ENCODE peak calls at places on chromosomes 12 and 14, in four cellular contexts. One of them, this sample, is unnamed.

GRCh38 chr12:110107369-110108281 is 16.5 kb upstream of the IFT81 start:
- DNase-seq in K562: peak
- DNase-seq in H1: no peak
- DNase-seq in HepG2: peak
- DNase-seq in this sample: no peak

GRCh38 chr14:44649056-44649455 is 142.0 kb upstream of the FSCB start:
- DNase-seq in K562: no peak
- DNase-seq in H1: no peak
- DNase-seq in HepG2: no peak
- DNase-seq in this sample: no peak

GRCh38 chr12:82608706-82609105 is 78.0 kb upstream of the TMTC2 start:
- DNase-seq in K562: no peak
- DNase-seq in H1: no peak
- DNase-seq in HepG2: no peak
- DNase-seq in this sample: no peak

GRCh38 chr14:56751471-56751870 is 58.8 kb downstream of the OTX2 start:
- DNase-seq in K562: no peak
- DNase-seq in H1: no peak
- DNase-seq in HepG2: no peak
- DNase-seq in this sample: no peak

GRCh38 chr12:5000658-5001390 is 42.9 kb upstream of the KCNA5 start:
- DNase-seq in K562: no peak
- DNase-seq in H1: no peak
- DNase-seq in HepG2: no peak
- DNase-seq in this sample: no peak

GRCh38 chr14:60189923-60190840 is 25.0 kb upstream of the DHRS7 start:
- DNase-seq in K562: no peak
- DNase-seq in H1: no peak
- DNase-seq in HepG2: no peak
- DNase-seq in this sample: no peak

GRCh38 chr12:51307655-51308593 is 16.1 kb downstream of the BIN2 start:
- DNase-seq in K562: peak
- DNase-seq in H1: no peak
- DNase-seq in HepG2: no peak
- DNase-seq in this sample: no peak

GRCh38 chr12:17278946-17279345 is 673.0 kb upstream of the LMO3 start:
- DNase-seq in K562: no peak
- DNase-seq in H1: no peak
- DNase-seq in HepG2: no peak
- DNase-seq in this sample: no peak

GRCh38 chr14:106268013-106268727 is 741.8 kb downstream of the TMEM121 start:
- DNase-seq in K562: peak
- DNase-seq in H1: no peak
- DNase-seq in HepG2: no peak
- DNase-seq in this sample: no peak

GRCh38 chr14:24848427-24848826 is 201.5 kb downstream of the STXBP6 start:
- DNase-seq in K562: no peak
- DNase-seq in H1: no peak
- DNase-seq in HepG2: no peak
- DNase-seq in this sample: no peak

GRCh38 chr12:103830730-103831320 is 10.2 kb downstream of the NT5DC3 start:
- DNase-seq in K562: no peak
- DNase-seq in H1: no peak
- DNase-seq in HepG2: no peak
- DNase-seq in this sample: no peak

GRCh38 chr12:15705606-15706005 is 83.6 kb downstream of the EPS8 start:
- DNase-seq in K562: no peak
- DNase-seq in H1: no peak
- DNase-seq in HepG2: no peak
- DNase-seq in this sample: no peak

GRCh38 chr12:12804432-12804886 is 8.7 kb upstream of the DDX47 start:
- DNase-seq in K562: no peak
- DNase-seq in H1: no peak
- DNase-seq in HepG2: peak
- DNase-seq in this sample: no peak

GRCh38 chr14:59829941-59830734 is 40.4 kb downstream of the RTN1 start:
- DNase-seq in K562: no peak
- DNase-seq in H1: no peak
- DNase-seq in HepG2: no peak
- DNase-seq in this sample: no peak

GRCh38 chr12:21337453-21337852 is 2.7 kb upstream of the SLCO1A2 start:
- DNase-seq in K562: no peak
- DNase-seq in H1: no peak
- DNase-seq in HepG2: no peak
- DNase-seq in this sample: no peak

GRCh38 chr14:39091716-39092115 is 11.3 kb downstream of the SEC23A start:
- DNase-seq in K562: no peak
- DNase-seq in H1: no peak
- DNase-seq in HepG2: no peak
- DNase-seq in this sample: no peak

GRCh38 chr12:124480469-124481256 is 86.7 kb downstream of the NCOR2 start:
- DNase-seq in K562: peak
- DNase-seq in H1: no peak
- DNase-seq in HepG2: peak
- DNase-seq in this sample: peak

GRCh38 chr12:19915392-19916192 is 452.7 kb upstream of the PDE3A start:
- DNase-seq in K562: no peak
- DNase-seq in H1: no peak
- DNase-seq in HepG2: no peak
- DNase-seq in this sample: no peak

GRCh38 chr14:95507701-95508103 is 8.7 kb downstream of the SYNE3 start:
- DNase-seq in K562: no peak
- DNase-seq in H1: no peak
- DNase-seq in HepG2: no peak
- DNase-seq in this sample: peak

GRCh38 chr14:75497191-75497590 is 25.1 kb upstream of the BATF start:
- DNase-seq in K562: peak
- DNase-seq in H1: peak
- DNase-seq in HepG2: no peak
- DNase-seq in this sample: no peak

GRCh38 chr12:101013993-101014392 is 196.0 kb downstream of the SLC5A8 start:
- DNase-seq in K562: no peak
- DNase-seq in H1: no peak
- DNase-seq in HepG2: no peak
- DNase-seq in this sample: no peak

GRCh38 chr12:113766880-113767878 is 198.9 kb downstream of the RBM19 start:
- DNase-seq in K562: no peak
- DNase-seq in H1: no peak
- DNase-seq in HepG2: peak
- DNase-seq in this sample: no peak

GRCh38 chr12:1705774-1706173 is 14.9 kb downstream of the ADIPOR2 start:
- DNase-seq in K562: no peak
- DNase-seq in H1: no peak
- DNase-seq in HepG2: no peak
- DNase-seq in this sample: no peak

GRCh38 chr12:49342914-49343731 is 3.6 kb upstream of the DNAJC22 start:
- DNase-seq in K562: peak
- DNase-seq in H1: no peak
- DNase-seq in HepG2: no peak
- DNase-seq in this sample: no peak

GRCh38 chr14:80959448-80960006 is 4.1 kb downstream of the TSHR start:
- DNase-seq in K562: no peak
- DNase-seq in H1: no peak
- DNase-seq in HepG2: no peak
- DNase-seq in this sample: peak

GRCh38 chr12:105561981-105562726 is 231.7 kb downstream of the C12orf75 start:
- DNase-seq in K562: no peak
- DNase-seq in H1: no peak
- DNase-seq in HepG2: no peak
- DNase-seq in this sample: no peak

GRCh38 chr12:76123301-76124212 is 39.1 kb upstream of the NAP1L1 start:
- DNase-seq in K562: no peak
- DNase-seq in H1: no peak
- DNase-seq in HepG2: no peak
- DNase-seq in this sample: no peak

GRCh38 chr14:50530358-50530757 is 2.0 kb downstream of the MAP4K5 start:
- DNase-seq in K562: no peak
- DNase-seq in H1: no peak
- DNase-seq in HepG2: no peak
- DNase-seq in this sample: no peak

GRCh38 chr12:120235369-120236123 is 30.0 kb downstream of the PXN start:
- DNase-seq in K562: peak
- DNase-seq in H1: no peak
- DNase-seq in HepG2: no peak
- DNase-seq in this sample: no peak

GRCh38 chr12:49963976-49964815 is 2.5 kb downstream of the AQP5 start:
- DNase-seq in K562: no peak
- DNase-seq in H1: no peak
- DNase-seq in HepG2: no peak
- DNase-seq in this sample: no peak

GRCh38 chr14:105537580-105538474 is 11.4 kb downstream of the TMEM121 start:
- DNase-seq in K562: peak
- DNase-seq in H1: peak
- DNase-seq in HepG2: no peak
- DNase-seq in this sample: peak

GRCh38 chr12:84056-84455 is 17.5 kb downstream of the IQSEC3 start:
- DNase-seq in K562: no peak
- DNase-seq in H1: no peak
- DNase-seq in HepG2: no peak
- DNase-seq in this sample: no peak

DNA sequence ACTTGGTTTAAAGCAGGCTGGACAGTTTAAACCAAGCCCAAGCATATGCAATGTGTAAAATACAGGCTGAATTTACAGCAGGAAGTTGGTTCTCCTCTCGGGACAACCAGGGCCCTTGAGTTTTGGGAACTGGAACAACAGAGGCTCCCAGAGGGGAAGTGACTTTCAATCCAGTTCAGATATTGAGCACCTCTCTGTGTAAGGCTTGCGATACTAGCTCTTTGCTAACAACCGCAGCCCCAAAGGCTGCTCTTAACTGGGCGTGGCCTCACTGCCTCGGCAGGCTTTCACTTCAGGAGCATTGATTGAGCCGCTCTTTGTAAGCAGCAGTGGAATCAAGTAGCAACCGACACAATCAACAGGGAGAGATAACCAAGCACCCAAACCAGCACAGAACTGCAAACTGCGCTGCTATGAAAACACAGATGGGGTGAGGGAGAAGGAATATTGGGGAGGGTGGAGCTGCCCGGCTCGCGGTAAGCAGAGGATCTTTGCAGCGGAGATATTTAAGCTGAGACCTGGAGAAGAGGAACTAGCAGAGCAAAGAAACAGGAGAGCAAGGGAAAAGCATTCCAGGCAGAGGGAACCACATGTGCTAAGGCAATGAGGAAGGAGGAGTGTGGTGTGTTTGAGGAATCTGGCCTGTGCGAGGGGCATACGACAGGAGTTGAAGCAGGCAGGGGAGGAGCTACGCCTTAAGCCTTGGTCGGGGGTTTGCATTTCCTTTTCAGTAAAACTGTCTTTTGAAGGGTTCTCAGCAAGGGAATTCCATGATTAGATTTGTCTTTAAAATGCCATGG is 17.3 kb upstream of the YY1 start:
- DNase-seq in K562: peak
- DNase-seq in H1: peak
- DNase-seq in HepG2: peak
- DNase-seq in this sample: peak
- TF ChIP-seq TAF1 in K562: no peak
- TF ChIP-seq TAF1 in H1: peak
- TF ChIP-seq TAF1 in HepG2: peak
- TF ChIP-seq TAF1 in this sample: no peak

DNA sequence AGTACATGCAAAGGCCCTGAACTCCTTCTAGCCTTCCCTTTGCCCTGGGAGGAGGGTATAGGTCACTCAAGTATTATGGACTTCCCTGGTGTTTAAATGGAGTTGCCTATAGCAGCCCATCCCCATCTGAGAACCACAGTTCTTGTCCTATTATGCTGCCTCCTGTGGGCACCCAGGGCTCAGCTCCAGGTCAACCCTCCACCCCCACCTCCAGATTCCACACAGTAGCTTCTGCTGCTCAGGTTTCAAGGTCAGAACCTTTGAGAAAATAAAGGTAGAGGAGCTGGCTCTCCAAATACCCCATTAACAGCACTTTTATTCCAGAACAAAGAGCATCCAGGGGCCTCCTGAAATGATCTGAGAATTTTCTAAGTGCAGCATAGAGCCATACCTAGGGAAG is 57.4 kb downstream of the ACTN1 start:
- DNase-seq in K562: no peak
- DNase-seq in H1: no peak
- DNase-seq in HepG2: peak
- DNase-seq in this sample: no peak
- TF ChIP-seq TAF1 in K562: no peak
- TF ChIP-seq TAF1 in H1: no peak
- TF ChIP-seq TAF1 in HepG2: no peak
- TF ChIP-seq TAF1 in this sample: no peak

GRCh38 chr14:36238666-36239363 is 62.3 kb upstream of the PTCSC3 start:
- DNase-seq in K562: no peak
- DNase-seq in H1: no peak
- DNase-seq in HepG2: no peak
- DNase-seq in this sample: no peak
- TF ChIP-seq TAF1 in K562: no peak
- TF ChIP-seq TAF1 in H1: no peak
- TF ChIP-seq TAF1 in HepG2: no peak
- TF ChIP-seq TAF1 in this sample: no peak

DNA sequence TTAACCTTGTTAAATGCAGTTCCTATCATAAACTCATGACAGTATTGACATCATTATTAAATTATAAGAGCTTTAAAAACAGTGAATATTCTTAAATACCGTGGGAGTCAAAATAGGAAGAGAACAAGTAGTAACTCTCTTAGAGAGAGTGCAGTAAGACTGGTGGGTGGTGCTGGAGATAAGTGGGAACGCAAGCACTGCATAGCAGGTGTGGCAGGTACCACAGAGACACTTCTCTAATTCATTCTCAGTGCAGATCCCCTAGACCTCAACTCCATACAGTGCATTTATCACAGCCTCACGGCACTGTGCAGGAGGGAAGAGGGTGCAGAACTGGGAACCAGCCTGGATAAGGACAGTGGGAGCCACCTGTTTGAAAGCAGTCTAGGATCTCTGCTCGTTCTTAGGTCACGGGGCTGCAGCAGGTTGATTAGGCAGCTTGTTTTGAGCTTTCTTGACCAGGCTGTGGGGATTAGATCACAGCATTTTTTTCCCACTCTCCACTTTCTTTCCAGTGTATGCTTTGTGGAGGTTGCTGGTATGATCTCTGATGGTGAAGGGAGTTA is 165.6 kb downstream of the PRKCH start:
- DNase-seq in K562: peak
- DNase-seq in H1: no peak
- DNase-seq in HepG2: no peak
- DNase-seq in this sample: no peak
- TF ChIP-seq TAF1 in K562: no peak
- TF ChIP-seq TAF1 in H1: no peak
- TF ChIP-seq TAF1 in HepG2: no peak
- TF ChIP-seq TAF1 in this sample: no peak

GRCh38 chr14:77026166-77026929 is 2.2 kb downstream of the IRF2BPL start:
- DNase-seq in K562: no peak
- DNase-seq in H1: peak
- DNase-seq in HepG2: no peak
- DNase-seq in this sample: no peak

GRCh38 chr14:77024171-77024627 is 4.3 kb downstream of the IRF2BPL start:
- DNase-seq in K562: peak
- DNase-seq in H1: peak
- DNase-seq in HepG2: peak
- DNase-seq in this sample: no peak

GRCh38 chr14:77022219-77022852 is 6.2 kb downstream of the IRF2BPL start:
- DNase-seq in K562: no peak
- DNase-seq in H1: no peak
- DNase-seq in HepG2: no peak
- DNase-seq in this sample: peak

GRCh38 chr14:77025744-77026165 is 2.8 kb downstream of the IRF2BPL start:
- DNase-seq in K562: no peak
- DNase-seq in H1: no peak
- DNase-seq in HepG2: no peak
- DNase-seq in this sample: no peak

GRCh38 chr14:77023001-77023996 is 5.2 kb downstream of the IRF2BPL start:
- DNase-seq in K562: no peak
- DNase-seq in H1: peak
- DNase-seq in HepG2: peak
- DNase-seq in this sample: no peak
- TF ChIP-seq TAF1 in K562: no peak
- TF ChIP-seq TAF1 in H1: no peak
- TF ChIP-seq TAF1 in HepG2: peak
- TF ChIP-seq TAF1 in this sample: no peak